ENCODE peak calls at places on chromosomes 13 and 19, in four cellular contexts. P is BJ, X is activated B cell treated with CpG ODN at 0.5 μM for 24 hours, F is H1. C is an unnamed sample.

GRCh38 chr19:41206456-41206855 is 12.6 kb upstream of the AXL start:
- DNase-seq in F (no peak), P (no peak), X (no peak), C (no peak)

GRCh38 chr13:39253774-39254173 is 215.5 kb downstream of the NHLRC3 start:
- DNase-seq in P (peak; percentile 6), X (no peak), F (no peak), C (no peak)

GRCh38 chr19:11422163-11423068 is 3.3 kb upstream of the RGL3 start:
- DNase-seq in X (peak; percentile 89), P (peak; percentile 17), F (peak; percentile 99), C (peak; percentile 26)

GRCh38 chr19:38455031-38455430 is 21.5 kb downstream of the RYR1 start:
- DNase-seq in F (no peak), X (no peak), P (no peak), C (peak; percentile 29)

GRCh38 chr13:44108345-44108858 is 228.7 kb downstream of the LACC1 start:
- DNase-seq in P (no peak), X (no peak), F (no peak), C (no peak)

GRCh38 chr19:48683349-48683748 is 10.5 kb upstream of the NTN5 start:
- DNase-seq in P (no peak), F (no peak), X (no peak), C (no peak)

GRCh38 chr19:42198676-42199439 is 18.6 kb downstream of the DEDD2 start:
- DNase-seq in P (no peak), X (no peak), F (no peak), C (no peak)

GRCh38 chr19:7458675-7459074 is 30.2 kb downstream of the PEX11G start:
- DNase-seq in F (no peak), X (no peak), P (no peak), C (no peak)

GRCh38 chr19:48283908-48284307 is 14.0 kb downstream of the ZNF114 start:
- DNase-seq in P (peak; percentile 83), F (no peak), X (no peak), C (no peak)

GRCh38 chr13:113837554-113838355 is 26.1 kb downstream of the GAS6 start:
- DNase-seq in P (peak; percentile 89), X (no peak), F (no peak), C (no peak)

GRCh38 chr19:3163230-3163886 is 15.2 kb upstream of the S1PR4 start:
- DNase-seq in P (no peak), F (peak; percentile 85), X (peak; percentile 56), C (peak; percentile 62)
- TF ChIP-seq CTCF in P (peak; percentile 96), F (peak; percentile 94), X (peak; percentile 85), C (peak; percentile 91)

GRCh38 chr13:81872581-81872980 is 1531.7 kb upstream of the SPRY2 start:
- DNase-seq in F (no peak), X (no peak), P (no peak), C (peak; percentile 3)
- TF ChIP-seq CTCF in F (peak; percentile 36), X (no peak), P (no peak), C (peak; percentile 63)

DNA sequence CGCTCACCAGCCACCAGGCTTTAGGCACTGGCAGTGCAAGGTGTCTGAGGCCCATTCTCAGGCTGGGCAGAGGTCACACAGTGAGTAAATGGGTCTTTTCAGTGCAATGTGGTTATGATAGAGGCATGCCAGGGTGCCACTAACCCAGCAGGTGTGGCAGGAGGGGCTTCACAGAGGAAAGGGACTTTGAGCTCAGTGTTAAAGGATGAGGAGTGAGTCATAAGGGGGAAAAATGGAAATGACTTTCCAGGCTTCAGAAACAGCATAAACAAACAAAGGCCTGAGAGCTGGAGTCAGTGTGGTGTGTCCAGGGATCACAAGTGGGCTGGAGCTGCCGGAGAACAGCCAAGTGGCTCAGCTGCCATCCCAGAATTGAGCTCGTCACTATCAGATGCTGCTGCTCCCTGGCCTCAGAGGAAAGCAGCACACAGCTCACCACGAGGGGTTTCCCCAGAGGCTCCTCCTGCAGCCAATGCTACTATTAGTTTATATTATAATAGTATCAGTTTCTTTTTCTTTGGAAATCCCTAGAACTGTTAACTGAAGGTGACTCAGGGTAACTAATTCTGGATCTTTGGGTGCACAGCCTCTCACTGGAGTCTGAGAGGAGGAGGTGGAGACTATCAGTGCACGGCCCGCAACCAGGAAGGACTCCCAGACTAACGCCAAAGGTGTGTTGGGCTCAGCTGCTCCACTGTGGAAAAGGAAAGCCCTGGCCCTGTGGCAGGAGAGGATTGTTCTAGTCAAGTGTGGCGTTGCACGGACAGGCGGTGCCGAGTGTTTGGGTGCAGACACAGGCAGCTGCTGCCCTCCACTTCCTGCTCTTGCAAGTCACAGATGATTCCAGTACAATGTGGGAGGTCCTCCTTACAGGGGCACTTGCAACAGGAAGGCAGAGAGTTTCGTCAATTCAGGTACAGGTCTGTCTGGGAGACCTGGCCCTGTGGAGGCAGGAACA is 39.5 kb downstream of the DHRS12 start:
- DNase-seq in X (peak; percentile 36), F (no peak), P (no peak), C (no peak)
- TF ChIP-seq CTCF in X (no peak), F (no peak), P (no peak), C (no peak)

GRCh38 chr19:17826508-17827056 is 5.3 kb upstream of the INSL3 start:
- DNase-seq in P (no peak), F (no peak), X (no peak), C (no peak)

GRCh38 chr19:17830567-17831418 is 9.5 kb upstream of the INSL3 start:
- DNase-seq in P (no peak), X (no peak), F (peak; percentile 95), C (peak; percentile 62)

GRCh38 chr19:17832443-17833208 is 11.3 kb upstream of the INSL3 start:
- DNase-seq in F (no peak), P (no peak), X (no peak), C (no peak)

GRCh38 chr19:17831419-17831888 is 10.1 kb upstream of the INSL3 start:
- DNase-seq in X (no peak), P (no peak), F (no peak), C (no peak)

GRCh38 chr19:17829855-17830566 is 8.7 kb upstream of the INSL3 start:
- DNase-seq in X (no peak), F (peak; percentile 88), P (no peak), C (peak; percentile 21)
- TF ChIP-seq CTCF in X (no peak), F (peak; percentile 27), P (no peak), C (no peak)

DNA sequence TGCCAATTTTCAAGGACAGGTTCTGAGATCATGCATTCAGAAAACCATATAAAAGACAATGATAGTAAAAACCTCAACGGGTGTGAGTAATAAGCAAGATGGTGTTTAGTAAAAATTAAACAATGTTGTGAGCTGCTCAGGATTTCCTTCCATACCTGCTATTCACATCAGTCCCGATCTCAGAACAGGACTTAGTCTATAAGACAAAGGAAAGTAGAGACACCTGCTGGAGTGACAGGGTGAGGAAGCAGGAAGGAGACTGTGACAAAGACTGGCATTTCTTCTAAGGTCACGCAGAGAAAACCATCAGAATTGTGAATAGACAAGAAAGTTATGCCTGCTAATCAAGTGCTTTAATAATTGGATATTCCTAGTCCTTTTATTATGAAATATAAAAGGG is 648.0 kb downstream of the DACH1 start:
- DNase-seq in F (no peak), X (no peak), P (no peak), C (no peak)
- TF ChIP-seq CTCF in F (peak; percentile 40), X (no peak), P (no peak), C (no peak)

DNA sequence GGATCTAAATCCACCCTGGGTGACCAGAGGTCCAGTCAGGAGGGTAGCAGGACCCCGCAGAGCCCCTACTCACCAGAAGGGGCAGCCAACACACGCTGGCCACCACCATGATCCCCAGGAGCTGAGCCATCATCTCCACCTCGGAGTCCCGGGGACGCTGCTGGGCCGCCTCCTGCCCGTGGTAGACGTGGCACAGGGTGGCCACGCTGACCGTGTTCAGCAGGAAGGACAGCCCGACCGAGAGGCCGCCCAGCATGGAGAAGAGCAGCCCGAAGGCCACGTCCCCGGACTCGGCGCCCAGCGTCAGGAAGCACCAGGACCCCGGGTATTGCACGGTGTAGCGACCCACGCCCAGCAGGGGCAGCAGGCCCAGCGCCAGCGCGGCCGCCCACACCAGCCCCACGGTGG is 6.9 kb downstream of the TBXA2R start:
- DNase-seq in F (peak; percentile 74), X (no peak), P (no peak), C (no peak)
- TF ChIP-seq CTCF in F (peak; percentile 55), X (no peak), P (peak; percentile 16), C (no peak)

DNA sequence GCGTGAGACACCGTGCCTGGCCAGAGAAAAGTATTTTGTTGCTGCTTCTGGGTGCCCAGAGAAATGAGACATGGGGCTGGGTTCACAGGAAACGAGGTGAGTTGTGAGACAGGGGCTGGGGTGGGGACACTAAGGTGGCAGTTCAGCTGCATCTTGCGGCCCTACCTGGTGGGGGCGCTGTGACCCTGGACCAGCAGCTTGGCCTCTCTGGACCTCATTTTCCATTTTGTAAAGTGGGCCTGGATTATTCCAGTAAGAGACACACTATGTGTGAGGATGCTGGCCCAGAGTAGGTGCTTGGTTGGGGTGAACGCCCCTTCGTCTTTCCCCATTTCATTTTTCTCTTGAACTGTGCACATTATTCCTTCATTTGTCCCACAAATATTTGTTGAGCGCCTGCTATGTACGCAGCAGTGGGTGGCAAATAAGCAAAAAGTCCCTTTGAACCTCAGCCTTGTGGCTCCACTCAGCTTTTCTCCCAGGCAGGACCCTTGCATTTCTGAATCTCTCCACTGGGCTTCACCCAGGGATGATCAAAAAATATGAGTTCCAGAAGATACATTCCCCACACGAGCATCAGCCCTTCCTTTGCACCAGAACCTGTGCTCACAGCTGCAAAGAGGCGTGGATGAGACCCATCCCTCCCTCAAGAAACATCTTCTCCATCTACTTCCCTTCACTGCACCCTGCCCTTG is 26.6 kb upstream of the OR10H1 start:
- DNase-seq in X (no peak), F (no peak), P (no peak), C (no peak)
- TF ChIP-seq CTCF in X (no peak), F (no peak), P (no peak), C (no peak)

GRCh38 chr13:99919132-99919531 is 52.4 kb downstream of the ZIC5 start:
- DNase-seq in F (no peak), P (no peak), X (no peak), C (no peak)

GRCh38 chr13:99911069-99911964 is 60.2 kb downstream of the ZIC5 start:
- DNase-seq in F (no peak), P (no peak), X (no peak), C (no peak)

GRCh38 chr13:99911965-99912566 is 59.5 kb downstream of the ZIC5 start:
- DNase-seq in F (no peak), X (no peak), P (no peak), C (no peak)

GRCh38 chr13:99916366-99917103 is 55.0 kb downstream of the ZIC5 start:
- DNase-seq in X (no peak), P (no peak), F (no peak), C (no peak)
- TF ChIP-seq CTCF in X (peak; percentile 62), P (peak; percentile 93), F (peak; percentile 100), C (peak; percentile 85)